ENCODE peak calls at places on chromosomes 2 and 18, in six cellular contexts. C, X, Q, J, T and Z are unnamed samples.

GRCh38 chr2:235002198-235003095 is 50.6 kb downstream of the SH3BP4 start:
- DNase-seq in C (peak; percentile 60), X (peak; percentile 54), Q (no peak), J (no peak), T (no peak), Z (no peak)

GRCh38 chr2:134845028-134845427 is 6.6 kb downstream of the ACMSD start:
- DNase-seq in C (no peak), X (no peak), Q (no peak), J (no peak), T (no peak), Z (no peak)

GRCh38 chr2:20400787-20401494 is 45.9 kb upstream of the RHOB start:
- DNase-seq in C (no peak), X (no peak), Q (no peak), J (no peak), T (no peak), Z (no peak)

GRCh38 chr2:6845903-6846302 is 19.8 kb downstream of the CMPK2 start:
- DNase-seq in C (no peak), X (no peak), Q (no peak), J (no peak), T (no peak), Z (no peak)

GRCh38 chr2:138356178-138356577 is 145.4 kb upstream of the SPOPL start:
- DNase-seq in C (no peak), X (no peak), Q (no peak), J (no peak), T (no peak), Z (no peak)

GRCh38 chr2:125721072-125721721 is 934.8 kb upstream of the GYPC start:
- DNase-seq in C (no peak), X (no peak), Q (no peak), J (no peak), T (no peak), Z (no peak)

GRCh38 chr2:231942180-231942579 is 16.0 kb upstream of the NPPC start:
- DNase-seq in C (no peak), X (no peak), Q (no peak), J (no peak), T (no peak), Z (no peak)

GRCh38 chr2:10449481-10449831 is 1.3 kb upstream of the ODC1 start:
- DNase-seq in C (no peak), X (no peak), Q (no peak), J (no peak), T (no peak), Z (no peak)

GRCh38 chr2:128262315-128263253 is 56.1 kb downstream of the HS6ST1 start:
- DNase-seq in C (no peak), X (peak; percentile 12), Q (no peak), J (no peak), T (no peak), Z (no peak)

GRCh38 chr18:58692420-58693185 is 21.3 kb downstream of the MALT1 start:
- DNase-seq in C (no peak), X (no peak), Q (no peak), J (no peak), T (no peak), Z (no peak)

GRCh38 chr2:33136570-33136969 is 189.8 kb downstream of the LTBP1 start:
- DNase-seq in C (no peak), X (no peak), Q (no peak), J (no peak), T (no peak), Z (no peak)

GRCh38 chr2:174117951-174118930 is 130.1 kb downstream of the OLA1 start:
- DNase-seq in C (no peak), X (no peak), Q (no peak), J (no peak), T (no peak), Z (no peak)

GRCh38 chr2:174122185-174122584 is 126.1 kb downstream of the OLA1 start:
- DNase-seq in C (no peak), X (no peak), Q (no peak), J (no peak), T (no peak), Z (no peak)

GRCh38 chr2:174121178-174121577 is 127.2 kb downstream of the OLA1 start:
- DNase-seq in C (no peak), X (no peak), Q (no peak), J (no peak), T (no peak), Z (no peak)

GRCh38 chr2:174121612-174122011 is 126.7 kb downstream of the OLA1 start:
- DNase-seq in C (no peak), X (no peak), Q (no peak), J (no peak), T (no peak), Z (no peak)

GRCh38 chr2:174120346-174120745 is 128.0 kb downstream of the OLA1 start:
- DNase-seq in C (no peak), X (no peak), Q (no peak), J (no peak), T (no peak), Z (no peak)
- H3K4me1 ChIP-seq in C (no peaks in the 10 kb centered on the region), X (peaks cover 4% of the 10 kb centered on the region), Q (peaks cover 4% of the 10 kb centered on the region), J (peaks cover 10% of the 10 kb centered on the region), T (peaks cover 46% of the 10 kb centered on the region), Z (no peaks in the 10 kb centered on the region)

GRCh38 chr2:31136732-31137131 is 1.5 kb downstream of the GALNT14 start:
- DNase-seq in C (no peak), X (no peak), Q (no peak), J (no peak), T (no peak), Z (no peak)
- H3K27me3 ChIP-seq in C (no peaks in the 10 kb centered on the region), X (no peaks in the 10 kb centered on the region), Q (peaks cover 62% of the 10 kb centered on the region), J (peaks cover 64% of the 10 kb centered on the region), T (peaks cover 73% of the 10 kb centered on the region), Z (peaks cover 17% of the 10 kb centered on the region)

DNA sequence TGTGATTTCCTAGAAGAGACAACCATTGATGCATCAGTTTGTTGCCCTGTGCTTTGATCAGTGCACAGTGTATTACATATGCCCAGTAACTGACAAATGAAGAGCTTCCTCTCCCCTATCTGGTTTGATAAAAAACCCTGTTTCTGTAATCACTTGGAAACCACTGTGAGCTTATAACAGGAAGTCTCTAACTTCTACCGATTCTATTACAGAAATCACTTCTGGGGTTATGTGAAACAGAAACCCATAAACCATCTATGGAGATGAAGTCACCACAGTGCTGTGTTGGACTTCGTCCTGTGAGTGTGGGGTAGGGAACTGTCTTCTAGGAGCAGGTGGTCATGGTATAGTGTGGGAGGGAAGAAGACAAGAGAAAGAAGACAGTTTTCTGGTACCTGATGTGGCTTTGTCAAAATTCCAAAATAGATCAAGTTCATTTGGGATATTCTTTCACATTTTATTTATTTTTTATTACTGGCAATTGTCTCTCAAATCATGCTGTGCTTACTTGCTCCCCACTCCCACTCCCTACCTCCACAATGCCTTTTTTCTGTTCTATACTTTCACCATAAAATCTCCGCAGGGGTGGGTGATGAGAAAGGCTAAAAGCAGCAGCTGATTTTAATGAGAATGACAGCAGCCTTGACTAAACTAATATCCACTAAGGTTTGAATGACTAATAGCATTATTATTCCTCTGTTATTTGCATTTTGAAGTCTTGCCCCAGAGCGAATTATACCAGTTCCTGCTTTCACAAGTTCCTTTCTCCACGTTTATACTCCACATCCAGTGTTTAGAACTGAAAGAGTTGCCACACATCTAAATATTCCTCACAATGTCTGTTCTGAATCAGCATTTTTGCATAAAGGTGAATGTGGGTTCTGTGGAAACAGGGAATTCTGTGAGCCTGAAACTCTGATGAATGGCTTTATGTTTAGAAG is 41.7 kb upstream of the RND3 start:
- DNase-seq in C (no peak), X (no peak), Q (no peak), J (no peak), T (peak; percentile 6), Z (no peak)
- H3K4me1 ChIP-seq in C (no peaks in the 10 kb centered on the region), X (peaks cover 4% of the 10 kb centered on the region), Q (peaks cover 5% of the 10 kb centered on the region), J (no peaks in the 10 kb centered on the region), T (no peaks in the 10 kb centered on the region), Z (no peaks in the 10 kb centered on the region)

DNA sequence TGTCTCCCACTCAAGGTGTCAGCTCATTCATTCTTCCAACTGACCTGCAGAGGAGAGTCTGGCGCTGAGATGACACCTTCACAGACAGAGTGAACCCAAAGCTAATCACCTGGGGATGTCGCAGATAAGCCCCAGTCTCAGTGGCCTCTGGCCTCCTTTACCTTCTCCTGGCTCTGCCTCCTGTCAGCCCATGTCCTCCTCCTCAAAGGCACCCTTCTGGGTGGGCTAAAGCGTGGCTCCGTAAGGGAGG is 194.1 kb downstream of the MIB1 start:
- DNase-seq in C (no peak), X (no peak), Q (no peak), J (no peak), T (no peak), Z (no peak)
- H3K27me3 ChIP-seq in C (no peaks in the 10 kb centered on the region), X (no peaks in the 10 kb centered on the region), Q (no peaks in the 10 kb centered on the region), J (no peaks in the 10 kb centered on the region), T (peaks cover 100% of the 10 kb centered on the region), Z (no peaks in the 10 kb centered on the region)

GRCh38 chr2:3805120-3805519 is 101.7 kb downstream of the DCDC2C start:
- DNase-seq in C (no peak), X (peak; percentile 50), Q (no peak), J (peak; percentile 25), T (peak; percentile 75), Z (no peak)

GRCh38 chr2:3807853-3808252 is 104.5 kb downstream of the DCDC2C start:
- DNase-seq in C (no peak), X (no peak), Q (no peak), J (no peak), T (no peak), Z (no peak)

GRCh38 chr2:3801506-3801905 is 98.1 kb downstream of the DCDC2C start:
- DNase-seq in C (no peak), X (no peak), Q (no peak), J (no peak), T (no peak), Z (no peak)

GRCh38 chr2:3806730-3807129 is 103.4 kb downstream of the DCDC2C start:
- DNase-seq in C (no peak), X (no peak), Q (no peak), J (no peak), T (no peak), Z (no peak)
- H3K4me1 ChIP-seq in C (no peaks in the 10 kb centered on the region), X (no peaks in the 10 kb centered on the region), Q (no peaks in the 10 kb centered on the region), J (no peaks in the 10 kb centered on the region), T (no peaks in the 10 kb centered on the region), Z (no peaks in the 10 kb centered on the region)

GRCh38 chr2:80302001-80302464 is 2.5 kb downstream of the LRRTM1 start:
- DNase-seq in C (no peak), X (no peak), Q (no peak), J (no peak), T (no peak), Z (no peak)
- H3K27me3 ChIP-seq in C (no peaks in the 10 kb centered on the region), X (no peaks in the 10 kb centered on the region), Q (peaks cover 33% of the 10 kb centered on the region), J (peaks cover 13% of the 10 kb centered on the region), T (peaks cover 56% of the 10 kb centered on the region), Z (no peaks in the 10 kb centered on the region)

GRCh38 chr2:217906787-217907186 is 96.0 kb downstream of the TNS1 start:
- DNase-seq in C (no peak), X (no peak), Q (no peak), J (no peak), T (no peak), Z (no peak)
- H3K4me1 ChIP-seq in C (peaks cover 2% of the 10 kb centered on the region), X (peaks cover 93% of the 10 kb centered on the region), Q (peaks cover 100% of the 10 kb centered on the region), J (peaks cover 40% of the 10 kb centered on the region), T (peaks cover 6% of the 10 kb centered on the region), Z (no peaks in the 10 kb centered on the region)

DNA sequence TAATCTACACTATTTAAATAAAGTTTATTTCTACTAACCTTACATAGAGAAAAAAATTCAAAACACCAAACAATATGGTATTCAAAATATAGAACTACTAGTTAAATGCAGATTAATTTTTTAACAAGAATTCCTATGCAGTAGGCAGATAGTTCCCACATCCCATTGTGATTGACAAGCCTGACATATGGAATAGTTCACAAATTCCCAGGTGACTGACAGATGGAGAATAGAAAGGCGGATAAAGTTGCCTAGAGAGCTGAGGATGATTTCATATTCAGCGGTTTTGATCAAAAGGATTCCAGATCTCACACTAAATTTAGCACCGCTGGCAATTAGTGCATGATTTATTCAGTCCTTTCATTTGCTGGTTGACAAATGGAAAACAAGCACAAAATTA is 733.8 kb upstream of the POU3F3 start:
- DNase-seq in C (no peak), X (no peak), Q (no peak), J (no peak), T (no peak), Z (no peak)
- H3K27me3 ChIP-seq in C (no peaks in the 10 kb centered on the region), X (no peaks in the 10 kb centered on the region), Q (no peaks in the 10 kb centered on the region), J (no peaks in the 10 kb centered on the region), T (no peaks in the 10 kb centered on the region), Z (no peaks in the 10 kb centered on the region)